ENCODE peak calls at places on chromosomes 1 and 21, in four cellular contexts. Q, Z, O and U are unnamed samples.

GRCh38 chr21:46093668-46094400 is 4.1 kb upstream of the COL6A2 start:
- DNase-seq in Q (no peak), O (peak), Z (no peak), U (no peak)

GRCh38 chr1:227893696-227894305 is 53.9 kb downstream of the WNT9A start:
- DNase-seq in Z (no peak), Q (no peak), O (no peak), U (no peak)

GRCh38 chr1:157932082-157932481 is 61.4 kb upstream of the KIRREL1 start:
- DNase-seq in O (no peak), Q (no peak), Z (no peak), U (no peak)

GRCh38 chr1:159960721-159961381 is 6.8 kb upstream of the SLAMF9 start:
- DNase-seq in Q (no peak), Z (peak), O (peak), U (peak)

GRCh38 chr1:212512731-212513559 is 80.2 kb downstream of the NENF start:
- DNase-seq in O (no peak), Q (no peak), Z (no peak), U (no peak)

GRCh38 chr1:64955093-64956066 is 11.0 kb downstream of the JAK1 start:
- DNase-seq in O (no peak), Q (no peak), Z (no peak), U (peak)

GRCh38 chr1:32447469-32448185 is 17.2 kb upstream of the ZBTB8B start:
- DNase-seq in Q (peak), O (no peak), Z (peak), U (no peak)

GRCh38 chr1:22633697-22634463 is 2.5 kb upstream of the C1QA start:
- DNase-seq in O (no peak), Q (no peak), Z (no peak), U (no peak)

GRCh38 chr1:101526813-101527212 is 290.0 kb downstream of the S1PR1 start:
- DNase-seq in Z (no peak), Q (no peak), O (no peak), U (no peak)

GRCh38 chr1:101451888-101452287 is 215.1 kb downstream of the S1PR1 start:
- DNase-seq in Q (no peak), Z (no peak), O (no peak), U (no peak)

GRCh38 chr1:2451744-2452582 is 24.1 kb upstream of the PLCH2 start:
- DNase-seq in O (no peak), Q (no peak), Z (peak), U (no peak)

GRCh38 chr1:230197644-230198567 is 130.9 kb downstream of the GALNT2 start:
- DNase-seq in O (peak), Z (no peak), Q (no peak), U (peak)

GRCh38 chr1:109476825-109477224 is 6.9 kb upstream of the ATXN7L2 start:
- DNase-seq in Z (no peak), O (no peak), Q (no peak), U (no peak)

GRCh38 chr1:66168919-66169725 is 364.8 kb upstream of the SGIP1 start:
- DNase-seq in Q (no peak), O (no peak), Z (no peak), U (no peak)

GRCh38 chr1:3403388-3404179 is 50.9 kb upstream of the ARHGEF16 start:
- DNase-seq in Q (no peak), Z (no peak), O (no peak), U (no peak)

GRCh38 chr1:9529190-9529589 is 10.1 kb upstream of the SLC25A33 start:
- DNase-seq in Q (no peak), Z (no peak), O (no peak), U (peak)

GRCh38 chr1:113784104-113784779 is 25.0 kb upstream of the PHTF1 start:
- DNase-seq in Q (no peak), Z (no peak), O (no peak), U (no peak)

GRCh38 chr1:5828322-5828935 is 163.8 kb downstream of the NPHP4 start:
- DNase-seq in Q (no peak), Z (no peak), O (no peak), U (no peak)

GRCh38 chr1:111837398-111837797 is 81.7 kb downstream of the DDX20 start:
- DNase-seq in Q (no peak), Z (no peak), O (no peak), U (no peak)

GRCh38 chr1:6008696-6009095 is 16.5 kb upstream of the NPHP4 start:
- DNase-seq in O (peak), Q (no peak), Z (no peak), U (no peak)

GRCh38 chr1:223756806-223757700 is 44.7 kb downstream of the CAPN2 start:
- DNase-seq in Q (no peak), O (no peak), Z (no peak), U (no peak)

GRCh38 chr1:107750364-107750959 is 214.5 kb downstream of the VAV3 start:
- DNase-seq in Z (peak), Q (peak), O (no peak), U (peak)

GRCh38 chr1:6889875-6890480 is 104.7 kb downstream of the CAMTA1 start:
- DNase-seq in O (no peak), Z (no peak), Q (peak), U (peak)

GRCh38 chr1:4058706-4059105 is 158.6 kb upstream of the C1orf174 start:
- DNase-seq in O (no peak), Z (no peak), Q (no peak), U (no peak)

GRCh38 chr1:202589190-202589680 is 121.0 kb downstream of the SYT2 start:
- DNase-seq in O (peak), Z (peak), Q (peak), U (peak)

GRCh38 chr1:53685272-53686051 is 53.5 kb downstream of the GLIS1 start:
- DNase-seq in Z (peak), Q (no peak), O (no peak), U (no peak)

GRCh38 chr1:247193958-247194357 is 22.1 kb upstream of the ZNF124 start:
- DNase-seq in Z (no peak), Q (no peak), O (no peak), U (no peak)

GRCh38 chr21:45617021-45617930 is 26.2 kb upstream of the PCBP3 start:
- DNase-seq in Z (no peak), O (no peak), Q (no peak), U (no peak)

GRCh38 chr1:154968731-154969130 is 1.8 kb downstream of the SHC1 start:
- DNase-seq in O (no peak), Z (no peak), Q (no peak), U (no peak)

GRCh38 chr1:109542657-109543056 is 3.0 kb downstream of the GPR61 start:
- DNase-seq in Q (no peak), Z (no peak), O (no peak), U (no peak)

GRCh38 chr1:184270556-184270955 is 116.3 kb upstream of the C1orf21 start:
- DNase-seq in O (no peak), Z (no peak), Q (no peak), U (no peak)

GRCh38 chr1:243343970-243344749 is 88.3 kb downstream of the SDCCAG8 start:
- DNase-seq in O (no peak), Z (peak), Q (no peak), U (no peak)

GRCh38 chr21:23968722-23969647 is 1638.3 kb downstream of the MRPL39 start:
- DNase-seq in Q (peak), Z (no peak), O (no peak), U (peak)

GRCh38 chr1:150221552-150221951 is 14.4 kb downstream of the ANP32E start:
- DNase-seq in Q (no peak), Z (no peak), O (no peak), U (no peak)

GRCh38 chr1:197921235-197922069 is 4.3 kb downstream of the LHX9 start:
- DNase-seq in Q (no peak), O (peak), Z (no peak), U (peak)